ENCODE peak calls at places on chromosomes 3 and 15, in six cellular contexts. One of them, this sample, is unnamed.

GRCh38 chr3:9769426-9770275 is at the start of gene CAMK1:
- DNase-seq in AG04450: no peak
- DNase-seq in activated CD8-positive, alpha-beta memory T cell treated with anti-CD3 and anti-CD28 coated beads for 24 hours: peak
- DNase-seq in HFF-Myc: no peak
- DNase-seq in stimulated activated CD8-positive, alpha-beta memory T cell treated with anti-CD3 and anti-CD28 coated beads, Interleukin-2, amount 100 ng/mL, for 1 hour: peak
- DNase-seq in AG20443: peak
- DNase-seq in this sample: peak

GRCh38 chr3:130699765-130700164 is 46.9 kb downstream of the PIK3R4 start:
- DNase-seq in stimulated activated CD8-positive, alpha-beta memory T cell treated with anti-CD3 and anti-CD28 coated beads, Interleukin-2, amount 100 ng/mL, for 1 hour: no peak
- DNase-seq in AG04450: no peak
- DNase-seq in activated CD8-positive, alpha-beta memory T cell treated with anti-CD3 and anti-CD28 coated beads for 24 hours: no peak
- DNase-seq in HFF-Myc: peak
- DNase-seq in AG20443: peak
- DNase-seq in this sample: no peak

GRCh38 chr15:59299919-59300617 is 72.6 kb downstream of the MYO1E start:
- DNase-seq in activated CD8-positive, alpha-beta memory T cell treated with anti-CD3 and anti-CD28 coated beads for 24 hours: peak
- DNase-seq in stimulated activated CD8-positive, alpha-beta memory T cell treated with anti-CD3 and anti-CD28 coated beads, Interleukin-2, amount 100 ng/mL, for 1 hour: peak
- DNase-seq in HFF-Myc: peak
- DNase-seq in AG20443: peak
- DNase-seq in AG04450: peak
- DNase-seq in this sample: peak

GRCh38 chr15:99176757-99177156 is 71.9 kb downstream of the SYNM start:
- DNase-seq in stimulated activated CD8-positive, alpha-beta memory T cell treated with anti-CD3 and anti-CD28 coated beads, Interleukin-2, amount 100 ng/mL, for 1 hour: no peak
- DNase-seq in AG20443: no peak
- DNase-seq in AG04450: no peak
- DNase-seq in activated CD8-positive, alpha-beta memory T cell treated with anti-CD3 and anti-CD28 coated beads for 24 hours: no peak
- DNase-seq in HFF-Myc: no peak
- DNase-seq in this sample: no peak

GRCh38 chr3:39910828-39911464 is 101.5 kb downstream of the MYRIP start:
- DNase-seq in AG20443: peak
- DNase-seq in HFF-Myc: no peak
- DNase-seq in AG04450: no peak
- DNase-seq in stimulated activated CD8-positive, alpha-beta memory T cell treated with anti-CD3 and anti-CD28 coated beads, Interleukin-2, amount 100 ng/mL, for 1 hour: no peak
- DNase-seq in activated CD8-positive, alpha-beta memory T cell treated with anti-CD3 and anti-CD28 coated beads for 24 hours: no peak
- DNase-seq in this sample: peak

GRCh38 chr3:107260221-107260620 is 117.0 kb upstream of the CCDC54 start:
- DNase-seq in AG20443: no peak
- DNase-seq in stimulated activated CD8-positive, alpha-beta memory T cell treated with anti-CD3 and anti-CD28 coated beads, Interleukin-2, amount 100 ng/mL, for 1 hour: no peak
- DNase-seq in AG04450: no peak
- DNase-seq in HFF-Myc: no peak
- DNase-seq in activated CD8-positive, alpha-beta memory T cell treated with anti-CD3 and anti-CD28 coated beads for 24 hours: no peak
- DNase-seq in this sample: no peak

GRCh38 chr3:58175429-58176184 is 35.2 kb downstream of the DNASE1L3 start:
- DNase-seq in AG04450: no peak
- DNase-seq in HFF-Myc: no peak
- DNase-seq in stimulated activated CD8-positive, alpha-beta memory T cell treated with anti-CD3 and anti-CD28 coated beads, Interleukin-2, amount 100 ng/mL, for 1 hour: no peak
- DNase-seq in AG20443: no peak
- DNase-seq in activated CD8-positive, alpha-beta memory T cell treated with anti-CD3 and anti-CD28 coated beads for 24 hours: no peak
- DNase-seq in this sample: no peak

GRCh38 chr3:32577621-32578556 is 7.2 kb upstream of the DYNC1LI1 start:
- DNase-seq in AG04450: no peak
- DNase-seq in HFF-Myc: no peak
- DNase-seq in AG20443: peak
- DNase-seq in stimulated activated CD8-positive, alpha-beta memory T cell treated with anti-CD3 and anti-CD28 coated beads, Interleukin-2, amount 100 ng/mL, for 1 hour: no peak
- DNase-seq in activated CD8-positive, alpha-beta memory T cell treated with anti-CD3 and anti-CD28 coated beads for 24 hours: no peak
- DNase-seq in this sample: no peak

GRCh38 chr3:191721983-191722382 is 261.0 kb downstream of the PYDC2 start:
- DNase-seq in activated CD8-positive, alpha-beta memory T cell treated with anti-CD3 and anti-CD28 coated beads for 24 hours: no peak
- DNase-seq in HFF-Myc: no peak
- DNase-seq in AG20443: no peak
- DNase-seq in AG04450: no peak
- DNase-seq in stimulated activated CD8-positive, alpha-beta memory T cell treated with anti-CD3 and anti-CD28 coated beads, Interleukin-2, amount 100 ng/mL, for 1 hour: no peak
- DNase-seq in this sample: no peak

GRCh38 chr15:96466548-96466947 is 136.0 kb downstream of the NR2F2 start:
- DNase-seq in AG04450: no peak
- DNase-seq in activated CD8-positive, alpha-beta memory T cell treated with anti-CD3 and anti-CD28 coated beads for 24 hours: no peak
- DNase-seq in stimulated activated CD8-positive, alpha-beta memory T cell treated with anti-CD3 and anti-CD28 coated beads, Interleukin-2, amount 100 ng/mL, for 1 hour: no peak
- DNase-seq in HFF-Myc: no peak
- DNase-seq in AG20443: no peak
- DNase-seq in this sample: no peak

GRCh38 chr3:9550999-9551398 is 2.6 kb downstream of the LHFPL4 start:
- DNase-seq in AG20443: no peak
- DNase-seq in activated CD8-positive, alpha-beta memory T cell treated with anti-CD3 and anti-CD28 coated beads for 24 hours: no peak
- DNase-seq in stimulated activated CD8-positive, alpha-beta memory T cell treated with anti-CD3 and anti-CD28 coated beads, Interleukin-2, amount 100 ng/mL, for 1 hour: no peak
- DNase-seq in AG04450: no peak
- DNase-seq in HFF-Myc: no peak
- DNase-seq in this sample: no peak

GRCh38 chr3:143307613-143308183 is 188.1 kb downstream of the CHST2 start:
- DNase-seq in stimulated activated CD8-positive, alpha-beta memory T cell treated with anti-CD3 and anti-CD28 coated beads, Interleukin-2, amount 100 ng/mL, for 1 hour: no peak
- DNase-seq in AG04450: no peak
- DNase-seq in AG20443: peak
- DNase-seq in HFF-Myc: peak
- DNase-seq in activated CD8-positive, alpha-beta memory T cell treated with anti-CD3 and anti-CD28 coated beads for 24 hours: no peak
- DNase-seq in this sample: peak

GRCh38 chr3:150090006-150090405 is 119.3 kb upstream of the PFN2 start:
- DNase-seq in AG20443: no peak
- DNase-seq in activated CD8-positive, alpha-beta memory T cell treated with anti-CD3 and anti-CD28 coated beads for 24 hours: no peak
- DNase-seq in AG04450: no peak
- DNase-seq in stimulated activated CD8-positive, alpha-beta memory T cell treated with anti-CD3 and anti-CD28 coated beads, Interleukin-2, amount 100 ng/mL, for 1 hour: no peak
- DNase-seq in HFF-Myc: no peak
- DNase-seq in this sample: no peak

GRCh38 chr3:114527036-114527644 is 233.3 kb downstream of the TIGIT start:
- DNase-seq in stimulated activated CD8-positive, alpha-beta memory T cell treated with anti-CD3 and anti-CD28 coated beads, Interleukin-2, amount 100 ng/mL, for 1 hour: no peak
- DNase-seq in HFF-Myc: no peak
- DNase-seq in AG20443: peak
- DNase-seq in AG04450: no peak
- DNase-seq in activated CD8-positive, alpha-beta memory T cell treated with anti-CD3 and anti-CD28 coated beads for 24 hours: no peak
- DNase-seq in this sample: no peak

GRCh38 chr3:65713016-65713415 is 325.7 kb downstream of the MAGI1 start:
- DNase-seq in HFF-Myc: peak
- DNase-seq in AG20443: peak
- DNase-seq in activated CD8-positive, alpha-beta memory T cell treated with anti-CD3 and anti-CD28 coated beads for 24 hours: no peak
- DNase-seq in stimulated activated CD8-positive, alpha-beta memory T cell treated with anti-CD3 and anti-CD28 coated beads, Interleukin-2, amount 100 ng/mL, for 1 hour: no peak
- DNase-seq in AG04450: peak
- DNase-seq in this sample: peak

This sample was measured in stromal cell of bone marrow.